ENCODE peak calls at places on chromosomes 4 and X, in seven cellular contexts. S is breast epithelium, D is sigmoid colon, H is heart right ventricle, N is small intestine, Q is SJSA1, R is substantia nigra. I is an unnamed sample.

GRCh38 chrX:74015379-74016019 is 288.5 kb upstream of the ZCCHC13 start:
- DNase-seq in S (peak), D (peak), H (peak), N (peak), Q (peak), R (peak), I (no peak)

GRCh38 chr4:170229021-170229420 is 139.3 kb upstream of the AADAT start:
- DNase-seq in S (no peak), D (no peak), H (no peak), N (no peak), Q (no peak), R (no peak), I (peak)

GRCh38 chr4:105625214-105625613 is 72.8 kb downstream of the ARHGEF38 start:
- DNase-seq in S (no peak), D (no peak), H (no peak), N (no peak), Q (no peak), R (no peak), I (no peak)

GRCh38 chr4:184473515-184474260 is 662 bp downstream of the IRF2 start:
- DNase-seq in S (peak), D (no peak), H (peak), N (peak), Q (no peak), R (peak), I (no peak)

GRCh38 chrX:132041016-132041415 is 17.9 kb downstream of the STK26 start:
- DNase-seq in S (no peak), D (no peak), H (no peak), N (no peak), Q (no peak), R (no peak), I (no peak)

GRCh38 chr4:110287130-110287529 is 88.7 kb upstream of the ELOVL6 start:
- DNase-seq in S (no peak), D (no peak), H (no peak), N (peak), Q (peak), R (no peak), I (peak)

GRCh38 chrX:154649864-154650510 is 3.4 kb downstream of the CTAG2 start:
- DNase-seq in S (no peak), D (no peak), H (no peak), N (no peak), Q (no peak), R (no peak), I (no peak)

GRCh38 chr4:182448281-182449151 is 205.3 kb downstream of the TENM3 start:
- DNase-seq in S (peak), D (peak), H (peak), N (peak), Q (peak), R (peak), I (peak)

GRCh38 chr4:32488690-32489089 is 1768.5 kb downstream of the PCDH7 start:
- DNase-seq in S (no peak), D (no peak), H (no peak), N (no peak), Q (no peak), R (no peak), I (no peak)

GRCh38 chrX:13287816-13288215 is 32.0 kb downstream of the ATXN3L start:
- DNase-seq in S (no peak), D (no peak), H (no peak), N (no peak), Q (peak), R (no peak), I (no peak)

GRCh38 chr4:149718500-149718899 is 97.1 kb downstream of the IQCM start:
- DNase-seq in S (no peak), D (no peak), H (no peak), N (no peak), Q (no peak), R (no peak), I (no peak)

GRCh38 chr4:17236686-17237085 is 275.2 kb downstream of the QDPR start:
- DNase-seq in S (no peak), D (no peak), H (no peak), N (no peak), Q (peak), R (no peak), I (no peak)

GRCh38 chr4:110962616-110963015 is 339.7 kb upstream of the PITX2 start:
- DNase-seq in S (no peak), D (no peak), H (no peak), N (no peak), Q (no peak), R (no peak), I (no peak)

GRCh38 chr4:8905236-8905772 is 33.7 kb upstream of the HMX1 start:
- DNase-seq in S (no peak), D (peak), H (no peak), N (no peak), Q (no peak), R (no peak), I (no peak)

GRCh38 chr4:14247767-14248166 is 620.2 kb upstream of the BOD1L1 start:
- DNase-seq in S (no peak), D (no peak), H (no peak), N (no peak), Q (no peak), R (no peak), I (no peak)
- H3K27ac ChIP-seq in S (no peak), D (no peak), H (no peak), N (no peak), Q (no peak), R (no peak), I (no peak)

GRCh38 chr4:39636786-39637185 is 1.9 kb downstream of the SMIM14 start:
- DNase-seq in S (no peak), D (no peak), H (peak), N (peak), Q (peak), R (no peak), I (no peak)
- H3K27ac ChIP-seq in S (peak), D (peak), H (no peak), N (no peak), Q (peak), R (no peak), I (peak)

GRCh38 chr4:87502580-87503238 is 26.5 kb downstream of the SPARCL1 start:
- DNase-seq in S (no peak), D (no peak), H (peak), N (peak), Q (no peak), R (no peak), I (no peak)

GRCh38 chr4:87511500-87511899 is 17.7 kb downstream of the SPARCL1 start:
- DNase-seq in S (no peak), D (no peak), H (no peak), N (no peak), Q (no peak), R (no peak), I (no peak)

GRCh38 chr4:87505862-87506261 is 23.3 kb downstream of the SPARCL1 start:
- DNase-seq in S (no peak), D (no peak), H (no peak), N (no peak), Q (no peak), R (no peak), I (no peak)

GRCh38 chr4:87510747-87511146 is 18.4 kb downstream of the SPARCL1 start:
- DNase-seq in S (no peak), D (no peak), H (no peak), N (no peak), Q (no peak), R (no peak), I (no peak)

GRCh38 chr4:87506974-87507701 is 22.0 kb downstream of the SPARCL1 start:
- DNase-seq in S (no peak), D (no peak), H (no peak), N (no peak), Q (peak), R (no peak), I (no peak)
- H3K27ac ChIP-seq in S (peak), D (peak), H (no peak), N (no peak), Q (peak), R (no peak), I (peak)

GRCh38 chrX:19807414-19807813 is 80.0 kb downstream of the SH3KBP1 start:
- DNase-seq in S (no peak), D (no peak), H (no peak), N (no peak), Q (no peak), R (no peak), I (no peak)
- H3K27ac ChIP-seq in S (no peak), D (no peak), H (no peak), N (no peak), Q (no peak), R (no peak), I (no peak)

DNA sequence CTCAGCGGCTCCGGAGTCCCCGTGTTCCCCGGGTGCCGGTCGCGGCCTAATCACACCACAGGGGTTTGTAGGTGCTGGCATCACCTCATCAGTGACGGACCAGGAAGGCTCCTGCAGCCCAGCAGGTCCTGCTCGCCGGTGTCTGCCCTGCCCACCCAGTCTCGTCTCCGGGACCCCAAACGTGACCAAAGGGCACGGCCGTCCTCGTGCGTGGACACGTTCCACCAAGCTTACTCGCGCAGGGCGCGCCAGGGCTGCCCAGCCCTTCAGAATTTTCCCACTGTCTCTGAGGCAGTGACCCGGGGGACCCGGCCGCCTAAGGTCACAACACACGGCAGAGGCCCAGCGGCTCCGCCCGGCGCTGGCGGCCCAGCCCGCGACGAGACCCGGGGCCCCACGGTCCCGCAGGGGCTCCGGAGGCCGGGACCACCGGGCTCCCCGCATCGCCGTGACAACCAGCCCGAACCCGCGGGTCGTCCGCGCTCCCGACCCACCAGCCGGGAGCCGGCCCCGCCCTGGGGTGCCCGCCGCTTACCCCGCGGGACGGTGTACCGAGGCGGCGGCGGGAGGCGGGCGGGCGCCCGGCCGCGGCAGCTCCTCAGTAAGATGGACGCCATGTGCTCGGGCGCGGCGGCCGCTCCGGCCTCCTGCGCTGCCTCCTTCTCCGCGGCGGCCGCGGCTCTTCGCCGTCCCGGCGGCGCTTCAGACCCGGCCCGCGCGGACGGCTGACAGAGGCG is 454 bp downstream of the LETM1 start:
- DNase-seq in S (no peak), D (peak), H (no peak), N (no peak), Q (peak), R (no peak), I (no peak)
- H3K27ac ChIP-seq in S (peak), D (peak), H (peak), N (peak), Q (peak), R (peak), I (peak)

DNA sequence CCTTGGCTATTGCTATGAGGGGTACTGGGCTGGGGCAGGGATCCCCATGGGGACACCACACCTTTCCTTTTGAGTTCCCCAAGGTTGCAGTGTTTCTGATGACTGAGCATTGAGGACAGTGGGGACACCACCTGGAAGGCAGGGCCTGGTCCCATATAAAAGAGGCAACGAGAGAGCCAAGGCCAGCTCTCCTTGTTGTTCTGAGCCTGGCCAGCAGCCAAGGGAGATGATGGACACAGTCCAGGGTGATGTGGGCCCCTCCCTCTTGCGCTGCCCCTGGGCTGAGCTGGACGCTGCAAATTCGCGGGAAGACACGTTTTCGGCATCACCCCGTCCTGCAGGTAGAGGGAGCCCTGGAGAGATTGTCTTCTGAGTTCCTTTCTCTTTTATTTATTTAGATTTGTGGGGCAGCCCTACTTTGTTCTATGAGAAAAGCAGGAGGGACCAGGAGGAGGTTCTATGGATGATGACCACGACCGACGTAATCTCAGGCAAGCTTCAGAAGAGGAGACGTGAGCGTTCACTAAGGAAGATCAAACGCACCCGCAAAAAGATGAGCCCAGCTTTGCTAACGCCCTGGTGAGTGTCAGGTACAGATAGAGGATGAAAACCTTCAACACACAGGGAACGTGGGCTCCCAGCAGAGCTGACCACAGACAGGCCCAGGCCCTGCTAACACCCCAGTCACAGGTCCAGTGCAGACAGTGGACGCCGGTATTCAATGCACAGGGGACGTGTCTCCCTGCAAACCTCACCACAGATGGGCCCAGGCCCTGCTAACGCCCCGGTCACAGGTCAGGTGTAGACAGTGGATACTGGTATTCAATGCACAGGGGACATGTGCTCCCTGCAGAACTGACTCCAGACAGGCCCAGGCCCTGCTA is 97.4 kb downstream of the SHOX start:
- DNase-seq in S (no peak), D (peak), H (no peak), N (no peak), Q (no peak), R (no peak), I (no peak)
- H3K27ac ChIP-seq in S (no peak), D (no peak), H (no peak), N (no peak), Q (no peak), R (no peak), I (no peak)